ENCODE peak calls at places on chromosomes 7 and 10, in seven cellular contexts. W, N, E, P, C, A and T are unnamed samples.

GRCh38 chr10:79065091-79065551 is 3.6 kb upstream of the ZMIZ1 start:
- DNase-seq in W (no peak), N (no peak), E (no peak), P (no peak), C (no peak), A (no peak), T (no peak)

GRCh38 chr10:71040890-71041590 is 152.7 kb upstream of the PCBD1 start:
- DNase-seq in W (no peak), N (no peak), E (no peak), P (no peak), C (no peak), A (no peak), T (no peak)

GRCh38 chr10:125719173-125720001 is at the start of gene EDRF1:
- DNase-seq in W (peak; percentile 97), N (peak; percentile 98), E (peak; percentile 99), P (peak; percentile 97), C (peak; percentile 93), A (peak; percentile 99), T (peak; percentile 99)

GRCh38 chr7:23332881-23333612 is 33.9 kb downstream of the MALSU1 start:
- DNase-seq in W (peak; percentile 62), N (peak; percentile 67), E (no peak), P (no peak), C (no peak), A (no peak), T (no peak)

GRCh38 chr7:37901236-37901827 is 15.3 kb downstream of the SFRP4 start:
- DNase-seq in W (peak; percentile 57), N (peak; percentile 55), E (no peak), P (no peak), C (peak; percentile 55), A (no peak), T (no peak)

GRCh38 chr10:98349508-98349922 is 65.5 kb downstream of the PYROXD2 start:
- DNase-seq in W (peak; percentile 100), N (peak; percentile 83), E (no peak), P (no peak), C (no peak), A (no peak), T (peak; percentile 38)

GRCh38 chr10:130171196-130171595 is 35.0 kb downstream of the GLRX3 start:
- DNase-seq in W (no peak), N (no peak), E (no peak), P (peak; percentile 45), C (no peak), A (no peak), T (no peak)

GRCh38 chr7:143284591-143285453 is at the start of gene TMEM139:
- DNase-seq in W (no peak), N (peak; percentile 32), E (no peak), P (no peak), C (no peak), A (no peak), T (peak; percentile 85)

GRCh38 chr7:44284881-44285541 is 40.4 kb downstream of the CAMK2B start:
- DNase-seq in W (no peak), N (no peak), E (no peak), P (no peak), C (no peak), A (peak; percentile 6), T (peak; percentile 2)

GRCh38 chr10:29734980-29735627 is 100.3 kb upstream of the SVIL start:
- DNase-seq in W (no peak), N (peak; percentile 48), E (peak; percentile 67), P (peak; percentile 55), C (peak; percentile 3), A (peak; percentile 40), T (peak; percentile 66)

GRCh38 chr7:95470452-95470851 is 15.3 kb upstream of the ASB4 start:
- DNase-seq in W (peak; percentile 68), N (peak; percentile 75), E (no peak), P (no peak), C (peak; percentile 75), A (no peak), T (peak; percentile 10)

GRCh38 chr7:54757711-54758110 is 1.3 kb downstream of the SEC61G start:
- DNase-seq in W (peak; percentile 12), N (no peak), E (no peak), P (no peak), C (no peak), A (no peak), T (no peak)

GRCh38 chr7:74290999-74291441 is 1.8 kb downstream of the CLIP2 start:
- DNase-seq in W (no peak), N (no peak), E (no peak), P (no peak), C (peak; percentile 50), A (no peak), T (peak; percentile 65)

GRCh38 chr7:141220263-141220662 is 146.4 kb downstream of the TMEM178B start:
- DNase-seq in W (peak; percentile 17), N (peak; percentile 36), E (no peak), P (no peak), C (peak; percentile 29), A (no peak), T (no peak)

GRCh38 chr7:157004050-157004838 is 6.2 kb downstream of the MNX1 start:
- DNase-seq in W (peak; percentile 35), N (peak; percentile 80), E (no peak), P (no peak), C (no peak), A (no peak), T (no peak)

GRCh38 chr7:118372530-118372929 is 148.0 kb downstream of the ANKRD7 start:
- DNase-seq in W (peak; percentile 16), N (no peak), E (no peak), P (peak; percentile 37), C (peak; percentile 48), A (no peak), T (no peak)

GRCh38 chr7:28018446-28018845 is 162.1 kb downstream of the JAZF1 start:
- DNase-seq in W (peak; percentile 62), N (peak; percentile 65), E (no peak), P (no peak), C (no peak), A (no peak), T (no peak)

GRCh38 chr7:112362796-112363195 is 87.5 kb upstream of the IFRD1 start:
- DNase-seq in W (no peak), N (no peak), E (no peak), P (no peak), C (peak; percentile 73), A (no peak), T (no peak)